ENCODE peak calls at places on chromosomes 7 and 10, in five cellular contexts. Q, G, Z, J and U are unnamed samples.

GRCh38 chr7:128104109-128104742 is 73.0 kb upstream of the LRRC4 start:
- DNase-seq in Q (peak), G (no peak), Z (no peak), J (no peak), U (peak)

GRCh38 chr10:50275650-50276235 is 24.4 kb upstream of the ASAH2 start:
- DNase-seq in Q (peak), G (peak), Z (no peak), J (no peak), U (no peak)

GRCh38 chr7:137579913-137580640 is 236.5 kb upstream of the PTN start:
- DNase-seq in Q (peak), G (peak), Z (no peak), J (no peak), U (no peak)

GRCh38 chr10:76191371-76191770 is 759.9 kb downstream of the LRMDA start:
- DNase-seq in Q (no peak), G (no peak), Z (no peak), J (no peak), U (no peak)

GRCh38 chr10:53107711-53108110 is 335.1 kb upstream of the MBL2 start:
- DNase-seq in Q (no peak), G (no peak), Z (no peak), J (no peak), U (no peak)

GRCh38 chr7:141944811-141945210 is 2.0 kb downstream of the CLEC5A start:
- DNase-seq in Q (no peak), G (no peak), Z (no peak), J (no peak), U (no peak)

GRCh38 chr7:28981282-28981555 is 23.1 kb upstream of the TRIL start:
- DNase-seq in Q (no peak), G (no peak), Z (no peak), J (no peak), U (no peak)

GRCh38 chr7:79930604-79931003 is 204.0 kb upstream of the GNAI1 start:
- DNase-seq in Q (peak), G (peak), Z (no peak), J (no peak), U (no peak)

GRCh38 chr7:130995252-130996081 is 261.5 kb upstream of the KLF14 start:
- DNase-seq in Q (peak), G (peak), Z (no peak), J (no peak), U (no peak)

GRCh38 chr10:91220954-91221696 is 662 bp downstream of the PCGF5 start:
- DNase-seq in Q (peak), G (peak), Z (no peak), J (peak), U (peak)

GRCh38 chr7:23093546-23093945 is 12.0 kb upstream of the KLHL7 start:
- DNase-seq in Q (peak), G (peak), Z (no peak), J (no peak), U (no peak)

GRCh38 chr7:45057853-45058252 is 30.9 kb downstream of the NACAD start:
- DNase-seq in Q (no peak), G (no peak), Z (no peak), J (no peak), U (no peak)

GRCh38 chr7:26180792-26181198 is 19.8 kb downstream of the HNRNPA2B1 start:
- DNase-seq in Q (no peak), G (no peak), Z (no peak), J (no peak), U (no peak)

GRCh38 chr7:151232272-151233110 is at the start of gene CHPF2:
- DNase-seq in Q (peak), G (peak), Z (peak), J (peak), U (peak)

GRCh38 chr10:31401287-31401686 is 82.3 kb downstream of the ZEB1 start:
- DNase-seq in Q (no peak), G (no peak), Z (no peak), J (no peak), U (no peak)

GRCh38 chr7:38870147-38870546 is 38.8 kb downstream of the VPS41 start:
- DNase-seq in Q (no peak), G (no peak), Z (no peak), J (no peak), U (no peak)

GRCh38 chr10:102009801-102010425 is 46.1 kb downstream of the ARMH3 start:
- DNase-seq in Q (peak), G (peak), Z (peak), J (peak), U (no peak)

GRCh38 chr10:105974803-105975456 is 1189.6 kb downstream of the SORCS1 start:
- DNase-seq in Q (peak), G (peak), Z (no peak), J (no peak), U (no peak)

GRCh38 chr7:136228185-136228584 is 251.0 kb upstream of the MTPN start:
- DNase-seq in Q (no peak), G (no peak), Z (no peak), J (no peak), U (no peak)

GRCh38 chr7:32569388-32570289 is 74.3 kb downstream of the AVL9 start:
- DNase-seq in Q (no peak), G (no peak), Z (no peak), J (no peak), U (no peak)

GRCh38 chr7:23261843-23262452 is 15.4 kb downstream of the GPNMB start:
- DNase-seq in Q (peak), G (peak), Z (peak), J (peak), U (peak)

GRCh38 chr10:112209534-112210200 is 26.1 kb upstream of the GPAM start:
- DNase-seq in Q (no peak), G (no peak), Z (no peak), J (no peak), U (no peak)

GRCh38 chr10:23656735-23657134 is 217.9 kb downstream of the OTUD1 start:
- DNase-seq in Q (no peak), G (peak), Z (no peak), J (no peak), U (no peak)

GRCh38 chr10:34403512-34403911 is 411.6 kb downstream of the PARD3 start:
- DNase-seq in Q (peak), G (peak), Z (no peak), J (no peak), U (no peak)

GRCh38 chr10:125633517-125633999 is 49.4 kb downstream of the TEX36 start:
- DNase-seq in Q (peak), G (peak), Z (no peak), J (no peak), U (no peak)

GRCh38 chr7:70679666-70680065 is 452.3 kb upstream of the GALNT17 start:
- DNase-seq in Q (peak), G (no peak), Z (no peak), J (no peak), U (no peak)

GRCh38 chr10:133185916-133186315 is 25.9 kb downstream of the KNDC1 start:
- DNase-seq in Q (no peak), G (no peak), Z (no peak), J (no peak), U (no peak)

GRCh38 chr7:101567231-101567630 is 61.9 kb downstream of the MYL10 start:
- DNase-seq in Q (no peak), G (no peak), Z (peak), J (no peak), U (no peak)